ENCODE peak calls at places on chromosomes 5 and 9, in seven cellular contexts. G is naive thymus-derived CD4-positive, alpha-beta T cell; Q is right cardiac atrium; F is neural progenitor cell; D is IMR-90; I is CD8-positive, alpha-beta T cell; R is iPS DF 6.9. C is an unnamed sample.
A peak's percentile ranks its signal among the peaks of the same experiment; 100 is the strongest.

GRCh38 chr5:15834596-15835245 is 334.7 kb downstream of the FBXL7 start:
- DNase-seq in G (no peak), Q (no peak), F (no peak), D (peak; percentile 91), I (no peak), R (no peak), C (no peak)

GRCh38 chr5:145543968-145544367 is 291.2 kb downstream of the PRELID2 start:
- DNase-seq in G (no peak), Q (no peak), F (no peak), D (no peak), I (no peak), R (no peak), C (no peak)

GRCh38 chr9:76135902-76136301 is 245.4 kb downstream of the PCSK5 start:
- DNase-seq in G (no peak), Q (no peak), F (no peak), D (no peak), I (no peak), R (no peak), C (no peak)

GRCh38 chr9:71729816-71730526 is 38.3 kb downstream of the CEMIP2 start:
- DNase-seq in G (no peak), Q (no peak), F (no peak), D (no peak), I (no peak), R (no peak), C (no peak)

GRCh38 chr5:43967165-43967564 is 364.2 kb downstream of the NNT start:
- DNase-seq in G (no peak), Q (no peak), F (no peak), D (no peak), I (no peak), R (no peak), C (no peak)

GRCh38 chr9:135611875-135612209 is 27.5 kb downstream of the GLT6D1 start:
- DNase-seq in G (no peak), Q (no peak), F (no peak), D (no peak), I (no peak), R (no peak), C (no peak)

GRCh38 chr5:32703957-32704356 is 7.2 kb upstream of the NPR3 start:
- DNase-seq in G (no peak), Q (no peak), F (no peak), D (no peak), I (no peak), R (no peak), C (no peak)

GRCh38 chr9:80326105-80326504 is 754.3 kb downstream of the TLE4 start:
- DNase-seq in G (no peak), Q (no peak), F (no peak), D (no peak), I (no peak), R (no peak), C (no peak)

GRCh38 chr9:133188006-133188842 is 20.8 kb downstream of the OBP2B start:
- DNase-seq in G (no peak), Q (no peak), F (peak; percentile 61), D (no peak), I (no peak), R (peak; percentile 39), C (no peak)

GRCh38 chr5:173430394-173430793 is 102.2 kb upstream of the STC2 start:
- DNase-seq in G (no peak), Q (no peak), F (no peak), D (no peak), I (no peak), R (no peak), C (no peak)

GRCh38 chr5:151663617-151664322 is 22.9 kb downstream of the SPARC start:
- DNase-seq in G (no peak), Q (peak; percentile 76), F (no peak), D (no peak), I (no peak), R (no peak), C (peak; percentile 56)

GRCh38 chr9:34636791-34637355 is 714 bp downstream of the SIGMAR1 start:
- DNase-seq in G (no peak), Q (no peak), F (no peak), D (peak; percentile 22), I (peak; percentile 22), R (no peak), C (no peak)

GRCh38 chr9:73155389-73155788 is 3.7 kb downstream of the ANXA1 start:
- DNase-seq in G (peak; percentile 30), Q (no peak), F (no peak), D (no peak), I (no peak), R (no peak), C (no peak)

GRCh38 chr9:4289411-4290380 is 10.2 kb downstream of the GLIS3 start:
- DNase-seq in G (no peak), Q (no peak), F (no peak), D (peak; percentile 18), I (no peak), R (no peak), C (no peak)

GRCh38 chr9:87324613-87325194 is 173.0 kb upstream of the DAPK1 start:
- DNase-seq in G (peak; percentile 10), Q (no peak), F (peak; percentile 70), D (peak; percentile 68), I (no peak), R (no peak), C (no peak)

GRCh38 chr5:157222506-157223230 is 42.0 kb downstream of the ITK start:
- DNase-seq in G (peak; percentile 69), Q (no peak), F (no peak), D (peak; percentile 35), I (peak; percentile 76), R (no peak), C (no peak)

GRCh38 chr5:122392844-122393243 is 80.8 kb downstream of the SNCAIP start:
- DNase-seq in G (no peak), Q (no peak), F (no peak), D (peak; percentile 75), I (no peak), R (no peak), C (no peak)

GRCh38 chr5:172778223-172778814 is 7.3 kb upstream of the DUSP1 start:
- DNase-seq in G (no peak), Q (no peak), F (no peak), D (peak; percentile 89), I (no peak), R (no peak), C (no peak)

GRCh38 chr5:135228236-135228635 is 170.8 kb downstream of the MACROH2A1 start:
- DNase-seq in G (no peak), Q (no peak), F (no peak), D (no peak), I (no peak), R (no peak), C (no peak)

GRCh38 chr5:157744055-157745011 is 821 bp downstream of the LSM11 start:
- DNase-seq in G (no peak), Q (peak; percentile 68), F (no peak), D (no peak), I (no peak), R (no peak), C (peak; percentile 23)

GRCh38 chr9:122777935-122778671 is 10.6 kb upstream of the OR5C1 start:
- DNase-seq in G (no peak), Q (no peak), F (no peak), D (peak; percentile 79), I (no peak), R (no peak), C (no peak)

GRCh38 chr5:139236479-139236878 is 38.3 kb upstream of the SIL1 start:
- DNase-seq in G (no peak), Q (no peak), F (no peak), D (no peak), I (no peak), R (no peak), C (no peak)

GRCh38 chr9:135103931-135104639 is 16.6 kb downstream of the OLFM1 start:
- DNase-seq in G (no peak), Q (no peak), F (no peak), D (no peak), I (no peak), R (no peak), C (no peak)

GRCh38 chr9:78669591-78669990 is 372.7 kb downstream of the PSAT1 start:
- DNase-seq in G (no peak), Q (no peak), F (no peak), D (peak; percentile 18), I (no peak), R (no peak), C (no peak)

GRCh38 chr9:113390192-113390960 is 10.7 kb downstream of the ALAD start:
- DNase-seq in G (no peak), Q (no peak), F (no peak), D (no peak), I (no peak), R (no peak), C (no peak)

GRCh38 chr5:130555429-130555828 is 609.6 kb downstream of the HINT1 start:
- DNase-seq in G (no peak), Q (no peak), F (no peak), D (no peak), I (no peak), R (no peak), C (no peak)
- H3K4me1 ChIP-seq in G (no peaks in the 10 kb centered on the region), Q (no peaks in the 10 kb centered on the region), F (no peaks in the 10 kb centered on the region), D (no peaks in the 10 kb centered on the region), I (no peaks in the 10 kb centered on the region), R (no peaks in the 10 kb centered on the region), C (no peaks in the 10 kb centered on the region)

GRCh38 chr9:101166717-101167116 is 138.2 kb downstream of the PLPPR1 start:
- DNase-seq in G (no peak), Q (no peak), F (no peak), D (no peak), I (no peak), R (no peak), C (no peak)
- H3K4me1 ChIP-seq in G (no peaks in the 10 kb centered on the region), Q (no peaks in the 10 kb centered on the region), F (peaks cover 42% of the 10 kb centered on the region), D (no peaks in the 10 kb centered on the region), I (no peaks in the 10 kb centered on the region), R (no peaks in the 10 kb centered on the region), C (no peaks in the 10 kb centered on the region)

DNA sequence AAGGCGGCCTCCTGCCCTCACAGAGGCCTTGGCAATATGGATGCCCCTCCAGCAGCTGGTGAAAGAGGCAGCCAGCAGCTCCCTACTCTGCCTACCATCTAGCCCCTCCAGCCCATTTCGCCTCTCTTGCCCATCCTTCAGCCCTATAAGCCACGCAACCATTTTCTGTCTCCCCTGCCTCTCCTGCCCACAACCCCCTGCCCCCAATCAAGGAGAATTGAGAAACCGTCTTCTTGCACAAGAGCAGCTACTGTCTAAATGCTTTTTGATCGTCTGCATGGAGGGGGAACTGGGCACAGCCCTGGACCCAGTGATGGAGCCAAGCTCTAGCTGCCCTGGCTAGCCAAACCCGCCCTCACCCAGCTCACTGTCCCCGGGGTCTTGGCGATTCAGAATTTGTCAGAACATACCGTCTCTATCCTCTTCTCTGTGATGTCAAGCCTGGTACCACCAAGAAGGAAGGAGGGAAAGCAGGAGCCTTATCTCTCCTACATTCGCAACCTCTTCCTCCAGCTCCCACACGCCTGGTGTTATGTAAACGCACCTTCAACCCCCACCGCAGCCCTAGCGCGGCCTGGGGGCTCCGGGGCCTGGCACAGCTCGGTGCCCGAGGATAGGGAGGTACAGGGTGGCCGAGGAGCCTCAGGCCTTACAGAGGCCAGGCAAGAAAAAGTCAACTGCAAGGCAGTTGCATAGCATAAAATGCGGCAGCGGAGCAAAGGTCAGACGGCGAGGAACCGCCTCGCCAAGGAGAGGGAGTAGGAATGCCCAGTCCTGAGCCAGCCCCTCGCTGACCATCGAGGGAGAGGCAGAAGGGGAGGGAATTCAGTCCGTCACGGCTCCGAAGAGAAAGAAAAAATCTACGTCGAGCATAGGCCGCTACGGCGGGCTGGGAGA is 1.1 kb downstream of the SPRY4 start:
- DNase-seq in G (no peak), Q (peak; percentile 79), F (peak; percentile 61), D (peak; percentile 48), I (no peak), R (no peak), C (peak; percentile 29)
- H3K4me1 ChIP-seq in G (peaks cover 25% of the 10 kb centered on the region), Q (peaks cover 10% of the 10 kb centered on the region), F (peaks cover 61% of the 10 kb centered on the region), D (peaks cover 40% of the 10 kb centered on the region), I (peaks cover 34% of the 10 kb centered on the region), R (peaks cover 10% of the 10 kb centered on the region), C (peaks cover 82% of the 10 kb centered on the region)

DNA sequence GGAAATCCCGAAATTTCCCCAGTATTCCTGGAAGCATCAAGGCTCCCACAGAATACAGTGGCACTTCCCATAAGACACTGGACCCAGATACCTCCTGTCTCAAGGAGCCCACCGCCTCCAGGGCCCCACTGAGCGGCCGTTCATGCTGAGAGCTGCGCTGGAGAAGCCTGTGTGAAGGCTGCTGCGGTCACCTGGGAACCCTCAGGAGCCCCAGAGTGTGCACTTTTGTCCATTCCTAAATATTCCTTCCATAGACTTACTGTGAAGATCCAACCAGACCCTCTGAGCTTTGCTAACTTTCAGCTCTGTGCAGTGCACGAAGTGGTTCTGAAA is 119.5 kb downstream of the COL23A1 start:
- DNase-seq in G (no peak), Q (no peak), F (no peak), D (no peak), I (no peak), R (no peak), C (no peak)
- H3K4me1 ChIP-seq in G (no peaks in the 10 kb centered on the region), Q (no peaks in the 10 kb centered on the region), F (peaks cover 11% of the 10 kb centered on the region), D (peaks cover 3% of the 10 kb centered on the region), I (no peaks in the 10 kb centered on the region), R (peaks cover 1% of the 10 kb centered on the region), C (peaks cover 20% of the 10 kb centered on the region)